ENCODE peak calls at places on chromosomes 5 and 9, in seven cellular contexts. One of them, this sample, is unnamed.

GRCh38 chr9:75482566-75482965 is 394.3 kb downstream of the OSTF1 start:
- DNase-seq in prostate gland: no peak
- DNase-seq in neural crest cell: no peak
- DNase-seq in tibial nerve: no peak
- DNase-seq in A549: no peak
- DNase-seq in WTC11: no peak
- DNase-seq in cardiac fibroblast: no peak
- DNase-seq in this sample: no peak

GRCh38 chr9:113343732-113344231 is 3.7 kb upstream of the WDR31 start:
- DNase-seq in prostate gland: peak
- DNase-seq in neural crest cell: no peak
- DNase-seq in tibial nerve: peak
- DNase-seq in A549: no peak
- DNase-seq in WTC11: no peak
- DNase-seq in cardiac fibroblast: peak
- DNase-seq in this sample: no peak

GRCh38 chr5:93274291-93274690 is 306.7 kb downstream of the NR2F1-AS1 start:
- DNase-seq in prostate gland: no peak
- DNase-seq in neural crest cell: no peak
- DNase-seq in tibial nerve: no peak
- DNase-seq in A549: no peak
- DNase-seq in WTC11: no peak
- DNase-seq in cardiac fibroblast: peak
- DNase-seq in this sample: no peak

GRCh38 chr5:179801304-179802206 is 5.1 kb downstream of the MGAT4B start:
- DNase-seq in prostate gland: peak
- DNase-seq in neural crest cell: peak
- DNase-seq in tibial nerve: peak
- DNase-seq in A549: peak
- DNase-seq in WTC11: peak
- DNase-seq in cardiac fibroblast: peak
- DNase-seq in this sample: peak

GRCh38 chr5:5418764-5419163 is 3.7 kb upstream of the ICE1 start:
- DNase-seq in prostate gland: no peak
- DNase-seq in neural crest cell: no peak
- DNase-seq in tibial nerve: no peak
- DNase-seq in A549: no peak
- DNase-seq in WTC11: no peak
- DNase-seq in cardiac fibroblast: no peak
- DNase-seq in this sample: no peak

GRCh38 chr5:139271201-139272027 is 22.1 kb upstream of the MATR3 start:
- DNase-seq in prostate gland: no peak
- DNase-seq in neural crest cell: no peak
- DNase-seq in tibial nerve: no peak
- DNase-seq in A549: peak
- DNase-seq in WTC11: no peak
- DNase-seq in cardiac fibroblast: peak
- DNase-seq in this sample: no peak

GRCh38 chr5:159826351-159827222 is 89.7 kb upstream of the ADRA1B start:
- DNase-seq in prostate gland: no peak
- DNase-seq in neural crest cell: no peak
- DNase-seq in tibial nerve: no peak
- DNase-seq in A549: peak
- DNase-seq in WTC11: no peak
- DNase-seq in cardiac fibroblast: peak
- DNase-seq in this sample: no peak

GRCh38 chr9:124780060-124780756 is 3.3 kb downstream of the OLFML2A start:
- DNase-seq in prostate gland: no peak
- DNase-seq in neural crest cell: no peak
- DNase-seq in tibial nerve: no peak
- DNase-seq in A549: no peak
- DNase-seq in WTC11: peak
- DNase-seq in cardiac fibroblast: peak
- DNase-seq in this sample: no peak

GRCh38 chr9:91131433-91131839 is 230.3 kb downstream of the AUH start:
- DNase-seq in prostate gland: peak
- DNase-seq in neural crest cell: no peak
- DNase-seq in tibial nerve: no peak
- DNase-seq in A549: peak
- DNase-seq in WTC11: no peak
- DNase-seq in cardiac fibroblast: peak
- DNase-seq in this sample: no peak

GRCh38 chr5:88660947-88661869 is 221.8 kb downstream of the MEF2C start:
- DNase-seq in prostate gland: no peak
- DNase-seq in neural crest cell: peak
- DNase-seq in tibial nerve: no peak
- DNase-seq in A549: peak
- DNase-seq in WTC11: peak
- DNase-seq in cardiac fibroblast: peak
- DNase-seq in this sample: peak

GRCh38 chr5:179294891-179295777 is 50.1 kb downstream of the ADAMTS2 start:
- DNase-seq in prostate gland: no peak
- DNase-seq in neural crest cell: no peak
- DNase-seq in tibial nerve: no peak
- DNase-seq in A549: no peak
- DNase-seq in WTC11: no peak
- DNase-seq in cardiac fibroblast: no peak
- DNase-seq in this sample: no peak

GRCh38 chr9:79939819-79940218 is 368.1 kb downstream of the TLE4 start:
- DNase-seq in prostate gland: no peak
- DNase-seq in neural crest cell: no peak
- DNase-seq in tibial nerve: no peak
- DNase-seq in A549: peak
- DNase-seq in WTC11: no peak
- DNase-seq in cardiac fibroblast: no peak
- DNase-seq in this sample: no peak

GRCh38 chr5:176529824-176530195 is 7.4 kb downstream of the RNF44 start:
- DNase-seq in prostate gland: no peak
- DNase-seq in neural crest cell: no peak
- DNase-seq in tibial nerve: no peak
- DNase-seq in A549: no peak
- DNase-seq in WTC11: no peak
- DNase-seq in cardiac fibroblast: no peak
- DNase-seq in this sample: no peak

GRCh38 chr5:157253547-157253946 is 12.4 kb upstream of the CYFIP2 start:
- DNase-seq in prostate gland: peak
- DNase-seq in neural crest cell: peak
- DNase-seq in tibial nerve: peak
- DNase-seq in A549: peak
- DNase-seq in WTC11: peak
- DNase-seq in cardiac fibroblast: peak
- DNase-seq in this sample: peak

GRCh38 chr9:84996716-84997115 is 327.2 kb downstream of the NTRK2 start:
- DNase-seq in prostate gland: no peak
- DNase-seq in neural crest cell: no peak
- DNase-seq in tibial nerve: no peak
- DNase-seq in A549: no peak
- DNase-seq in WTC11: no peak
- DNase-seq in cardiac fibroblast: no peak
- DNase-seq in this sample: no peak

GRCh38 chr9:117224676-117225075 is 190.2 kb downstream of the ASTN2 start:
- DNase-seq in prostate gland: no peak
- DNase-seq in neural crest cell: no peak
- DNase-seq in tibial nerve: no peak
- DNase-seq in A549: no peak
- DNase-seq in WTC11: no peak
- DNase-seq in cardiac fibroblast: no peak
- DNase-seq in this sample: no peak

GRCh38 chr5:43533646-43534045 is 18.7 kb upstream of the C5orf34 start:
- DNase-seq in prostate gland: no peak
- DNase-seq in neural crest cell: no peak
- DNase-seq in tibial nerve: no peak
- DNase-seq in A549: no peak
- DNase-seq in WTC11: no peak
- DNase-seq in cardiac fibroblast: no peak
- DNase-seq in this sample: no peak

GRCh38 chr5:29296548-29296947 is 1896.9 kb upstream of the CDH6 start:
- DNase-seq in prostate gland: no peak
- DNase-seq in neural crest cell: no peak
- DNase-seq in tibial nerve: no peak
- DNase-seq in A549: no peak
- DNase-seq in WTC11: no peak
- DNase-seq in cardiac fibroblast: no peak
- DNase-seq in this sample: no peak

GRCh38 chr5:25160851-25161348 is 516.1 kb upstream of the CDH10 start:
- DNase-seq in prostate gland: no peak
- DNase-seq in neural crest cell: no peak
- DNase-seq in tibial nerve: no peak
- DNase-seq in A549: no peak
- DNase-seq in WTC11: no peak
- DNase-seq in cardiac fibroblast: no peak
- DNase-seq in this sample: no peak

GRCh38 chr9:27047126-27047525 is 41.7 kb upstream of the LRRC19 start:
- DNase-seq in prostate gland: no peak
- DNase-seq in neural crest cell: no peak
- DNase-seq in tibial nerve: no peak
- DNase-seq in A549: no peak
- DNase-seq in WTC11: no peak
- DNase-seq in cardiac fibroblast: no peak
- DNase-seq in this sample: no peak

GRCh38 chr5:134824681-134825080 is 21.1 kb upstream of the C5orf24 start:
- DNase-seq in prostate gland: no peak
- DNase-seq in neural crest cell: no peak
- DNase-seq in tibial nerve: no peak
- DNase-seq in A549: no peak
- DNase-seq in WTC11: no peak
- DNase-seq in cardiac fibroblast: no peak
- DNase-seq in this sample: no peak

GRCh38 chr9:85723220-85723619 is 18.5 kb downstream of the AGTPBP1 start:
- DNase-seq in prostate gland: no peak
- DNase-seq in neural crest cell: peak
- DNase-seq in tibial nerve: no peak
- DNase-seq in A549: no peak
- DNase-seq in WTC11: peak
- DNase-seq in cardiac fibroblast: no peak
- DNase-seq in this sample: peak

GRCh38 chr9:109013678-109014145 is 413 bp upstream of the CTNNAL1 start:
- DNase-seq in prostate gland: no peak
- DNase-seq in neural crest cell: no peak
- DNase-seq in tibial nerve: no peak
- DNase-seq in A549: no peak
- DNase-seq in WTC11: no peak
- DNase-seq in cardiac fibroblast: peak
- DNase-seq in this sample: no peak

GRCh38 chr9:77946969-77947368 is 84.6 kb downstream of the GNAQ start:
- DNase-seq in prostate gland: peak
- DNase-seq in neural crest cell: no peak
- DNase-seq in tibial nerve: no peak
- DNase-seq in A549: no peak
- DNase-seq in WTC11: no peak
- DNase-seq in cardiac fibroblast: no peak
- DNase-seq in this sample: no peak

GRCh38 chr5:135747824-135748223 is 86.6 kb upstream of the SLC25A48 start:
- DNase-seq in prostate gland: no peak
- DNase-seq in neural crest cell: no peak
- DNase-seq in tibial nerve: no peak
- DNase-seq in A549: no peak
- DNase-seq in WTC11: no peak
- DNase-seq in cardiac fibroblast: no peak
- DNase-seq in this sample: no peak

GRCh38 chr5:129271309-129271708 is 176.8 kb downstream of the ISOC1 start:
- DNase-seq in prostate gland: no peak
- DNase-seq in neural crest cell: no peak
- DNase-seq in tibial nerve: no peak
- DNase-seq in A549: peak
- DNase-seq in WTC11: peak
- DNase-seq in cardiac fibroblast: peak
- DNase-seq in this sample: peak

GRCh38 chr9:87540444-87541105 is 42.9 kb downstream of the DAPK1 start:
- DNase-seq in prostate gland: no peak
- DNase-seq in neural crest cell: no peak
- DNase-seq in tibial nerve: no peak
- DNase-seq in A549: no peak
- DNase-seq in WTC11: no peak
- DNase-seq in cardiac fibroblast: no peak
- DNase-seq in this sample: no peak

GRCh38 chr9:21902112-21902511 is 92.1 kb downstream of the CDKN2A start:
- DNase-seq in prostate gland: no peak
- DNase-seq in neural crest cell: no peak
- DNase-seq in tibial nerve: no peak
- DNase-seq in A549: no peak
- DNase-seq in WTC11: no peak
- DNase-seq in cardiac fibroblast: no peak
- DNase-seq in this sample: no peak

GRCh38 chr9:89426389-89426961 is 71.4 kb downstream of the SEMA4D start:
- DNase-seq in prostate gland: no peak
- DNase-seq in neural crest cell: no peak
- DNase-seq in tibial nerve: no peak
- DNase-seq in A549: no peak
- DNase-seq in WTC11: no peak
- DNase-seq in cardiac fibroblast: no peak
- DNase-seq in this sample: no peak

GRCh38 chr9:123234853-123235252 is 33.5 kb downstream of the STRBP start:
- DNase-seq in prostate gland: no peak
- DNase-seq in neural crest cell: no peak
- DNase-seq in tibial nerve: no peak
- DNase-seq in A549: no peak
- DNase-seq in WTC11: no peak
- DNase-seq in cardiac fibroblast: no peak
- DNase-seq in this sample: no peak
- TF ChIP-seq CTCF in prostate gland: no peak
- TF ChIP-seq CTCF in neural crest cell: no peak
- TF ChIP-seq CTCF in tibial nerve: no peak
- TF ChIP-seq CTCF in A549: no peak
- TF ChIP-seq CTCF in WTC11: no peak
- TF ChIP-seq CTCF in cardiac fibroblast: no peak
- TF ChIP-seq CTCF in this sample: no peak

GRCh38 chr5:1376921-1377320 is 32.0 kb upstream of the CLPTM1L start:
- DNase-seq in prostate gland: no peak
- DNase-seq in neural crest cell: no peak
- DNase-seq in tibial nerve: no peak
- DNase-seq in A549: no peak
- DNase-seq in WTC11: no peak
- DNase-seq in cardiac fibroblast: no peak
- DNase-seq in this sample: no peak
- TF ChIP-seq CTCF in prostate gland: no peak
- TF ChIP-seq CTCF in neural crest cell: no peak
- TF ChIP-seq CTCF in tibial nerve: no peak
- TF ChIP-seq CTCF in A549: no peak
- TF ChIP-seq CTCF in WTC11: no peak
- TF ChIP-seq CTCF in cardiac fibroblast: no peak
- TF ChIP-seq CTCF in this sample: no peak

DNA sequence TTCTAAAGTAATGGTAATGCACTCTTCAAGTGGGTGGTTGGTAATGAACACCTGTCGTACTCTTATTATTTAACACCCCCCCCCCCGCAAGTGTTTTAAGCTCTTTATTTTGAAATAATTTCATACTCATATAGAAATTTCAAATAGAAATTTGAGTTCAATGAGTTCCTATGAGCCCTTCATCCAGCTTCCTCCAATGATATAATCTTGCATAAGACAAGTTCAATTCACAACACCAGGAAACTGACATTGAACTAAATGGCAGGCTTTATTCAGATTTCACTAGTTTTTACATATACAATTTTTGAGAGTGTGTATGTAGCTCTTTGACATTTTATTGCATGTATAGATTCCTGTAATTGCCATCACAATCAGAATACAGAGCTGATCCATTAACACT is 30.9 kb upstream of the OSMR start:
- DNase-seq in prostate gland: no peak
- DNase-seq in neural crest cell: no peak
- DNase-seq in tibial nerve: no peak
- DNase-seq in A549: no peak
- DNase-seq in WTC11: no peak
- DNase-seq in cardiac fibroblast: no peak
- DNase-seq in this sample: no peak
- TF ChIP-seq CTCF in prostate gland: no peak
- TF ChIP-seq CTCF in neural crest cell: no peak
- TF ChIP-seq CTCF in tibial nerve: no peak
- TF ChIP-seq CTCF in A549: no peak
- TF ChIP-seq CTCF in WTC11: no peak
- TF ChIP-seq CTCF in cardiac fibroblast: no peak
- TF ChIP-seq CTCF in this sample: no peak

GRCh38 chr5:79255786-79256557 is 20.0 kb downstream of the JMY start:
- DNase-seq in prostate gland: no peak
- DNase-seq in neural crest cell: peak
- DNase-seq in tibial nerve: no peak
- DNase-seq in A549: peak
- DNase-seq in WTC11: peak
- DNase-seq in cardiac fibroblast: peak
- DNase-seq in this sample: peak
- TF ChIP-seq CTCF in prostate gland: no peak
- TF ChIP-seq CTCF in neural crest cell: peak
- TF ChIP-seq CTCF in tibial nerve: peak
- TF ChIP-seq CTCF in A549: peak
- TF ChIP-seq CTCF in WTC11: peak
- TF ChIP-seq CTCF in cardiac fibroblast: peak
- TF ChIP-seq CTCF in this sample: peak